ENCODE peak calls at places on chromosome 16, in six cellular contexts. O, J, X, V, B and L are unnamed samples.

GRCh38 chr16:5845046-5845445 is 747.5 kb upstream of the EEF2KMT start:
- DNase-seq in O (no peak), V (no peak), B (no peak), X (no peak), J (no peak), L (no peak)

GRCh38 chr16:88337021-88337420 is 45.7 kb upstream of the ZNF469 start:
- DNase-seq in V (no peak), X (no peak), O (no peak), B (no peak), J (no peak), L (no peak)

GRCh38 chr16:61148930-61149329 is 887.3 kb downstream of the CDH8 start:
- DNase-seq in B (no peak), V (no peak), O (no peak), X (peak; percentile 1), J (no peak), L (no peak)

GRCh38 chr16:9151597-9151996 is 60.2 kb downstream of the HAPSTR1 start:
- DNase-seq in O (no peak), J (no peak), B (peak; percentile 68), V (no peak), X (no peak), L (peak; percentile 87)

GRCh38 chr16:62540496-62540895 is 504.3 kb upstream of the CDH8 start:
- DNase-seq in V (no peak), J (no peak), X (no peak), B (no peak), O (no peak), L (no peak)

GRCh38 chr16:6571044-6571443 is 761.6 kb upstream of the RBFOX1 start:
- DNase-seq in O (no peak), V (no peak), J (no peak), X (no peak), B (no peak), L (no peak)

GRCh38 chr16:81238296-81239011 is at the start of gene BCO1:
- DNase-seq in O (no peak), B (peak; percentile 18), V (no peak), X (no peak), J (no peak), L (peak; percentile 77)

GRCh38 chr16:2190659-2191445 is 5.6 kb downstream of the CASKIN1 start:
- DNase-seq in X (no peak), O (no peak), J (no peak), V (no peak), B (no peak), L (no peak)

GRCh38 chr16:51524555-51525373 is 373.7 kb upstream of the SALL1 start:
- DNase-seq in X (no peak), V (no peak), J (no peak), O (peak; percentile 51), B (no peak), L (peak; percentile 53)

GRCh38 chr16:77777745-77778144 is 10.6 kb upstream of the VAT1L start:
- DNase-seq in X (no peak), J (no peak), V (no peak), O (no peak), B (no peak), L (no peak)

GRCh38 chr16:68380676-68381362 is 67.5 kb downstream of the SMPD3 start:
- DNase-seq in X (no peak), J (no peak), B (no peak), V (no peak), O (no peak), L (no peak)

GRCh38 chr16:68381363-68381724 is 67.0 kb downstream of the SMPD3 start:
- DNase-seq in O (no peak), J (no peak), B (no peak), V (no peak), X (no peak), L (no peak)

GRCh38 chr16:68383858-68384257 is 64.5 kb downstream of the SMPD3 start:
- DNase-seq in B (no peak), O (no peak), V (no peak), J (no peak), X (no peak), L (no peak)

GRCh38 chr16:68380348-68380670 is 68.0 kb downstream of the SMPD3 start:
- DNase-seq in J (no peak), X (no peak), B (no peak), O (no peak), V (no peak), L (no peak)

GRCh38 chr16:68382296-68382718 is 66.0 kb downstream of the SMPD3 start:
- DNase-seq in B (no peak), V (no peak), O (no peak), J (no peak), X (no peak), L (no peak)
- TF ChIP-seq CTCF in B (peak; percentile 24), V (no peak), O (no peak), J (peak; percentile 22), X (peak; percentile 19), L (peak; percentile 38)

GRCh38 chr16:27505297-27506236 is 44.1 kb downstream of the GTF3C1 start:
- DNase-seq in J (no peak), O (no peak), V (peak; percentile 67), X (no peak), B (no peak), L (no peak)
- H3K4me3 ChIP-seq in J (no peak overlapping the region), O (no peak overlapping the region), V (no peak overlapping the region), X (no peak overlapping the region), B (no peak overlapping the region), L (no peak overlapping the region)

GRCh38 chr16:67968440-67969285 is at the start of gene SLC12A4:
- DNase-seq in B (no peak), O (peak; percentile 87), X (peak; percentile 85), J (peak; percentile 18), V (peak; percentile 94), L (peak; percentile 72)
- TF ChIP-seq CTCF in B (no peak), O (peak; percentile 22), X (no peak), J (peak; percentile 10), V (no peak), L (no peak)

GRCh38 chr16:10944249-10945064 is at the start of gene CLEC16A:
- DNase-seq in V (peak; percentile 99), O (peak; percentile 99), X (peak; percentile 98), J (peak; percentile 84), B (peak; percentile 92), L (peak; percentile 97)

GRCh38 chr16:10949424-10949970 is 5.1 kb downstream of the CLEC16A start:
- DNase-seq in X (no peak), O (no peak), V (no peak), B (no peak), J (no peak), L (no peak)

GRCh38 chr16:10945065-10945787 is 862 bp downstream of the CLEC16A start:
- DNase-seq in J (no peak), O (no peak), B (no peak), V (no peak), X (no peak), L (no peak)

GRCh38 chr16:10947211-10947787 is 2.9 kb downstream of the CLEC16A start:
- DNase-seq in X (no peak), B (no peak), J (no peak), O (no peak), V (peak; percentile 18), L (no peak)

GRCh38 chr16:10946308-10946707 is 1.9 kb downstream of the CLEC16A start:
- DNase-seq in O (no peak), J (no peak), B (no peak), X (no peak), V (peak; percentile 23), L (no peak)
- H3K4me3 ChIP-seq in O (no peak overlapping the region), J (peak overlapping the region; percentile 1), B (peak overlapping the region; percentile 84), X (no peak overlapping the region), V (no peak overlapping the region), L (peak overlapping the region; percentile 1)

DNA sequence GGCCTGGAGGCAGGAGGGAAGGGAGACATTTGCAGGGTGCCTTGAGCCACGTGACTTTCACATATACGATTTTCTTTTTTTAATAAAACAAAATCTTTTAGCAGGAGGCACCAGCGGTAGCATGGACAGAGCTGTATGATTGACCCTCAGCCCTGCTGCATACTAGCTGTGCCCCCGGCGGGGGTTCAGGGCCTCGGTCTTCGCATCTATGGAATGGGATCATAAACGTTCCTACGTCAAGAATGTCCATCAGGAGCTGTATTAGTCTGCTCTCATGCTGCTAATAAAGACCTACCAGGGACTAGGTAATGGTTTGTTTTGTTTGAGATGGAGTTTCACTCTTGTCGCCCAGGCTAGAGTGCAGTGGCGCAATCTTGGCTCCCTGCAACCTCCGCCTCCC is 27.2 kb downstream of the SLC38A8 start:
- DNase-seq in B (no peak), V (no peak), X (no peak), J (no peak), O (no peak), L (no peak)
- TF ChIP-seq CTCF in B (no peak), V (no peak), X (no peak), J (no peak), O (no peak), L (no peak)

GRCh38 chr16:58422809-58423208 is 30.5 kb downstream of the GINS3 start:
- DNase-seq in B (no peak), O (no peak), J (no peak), X (no peak), V (peak; percentile 53), L (no peak)

GRCh38 chr16:58418601-58419000 is 26.3 kb downstream of the GINS3 start:
- DNase-seq in V (peak; percentile 91), J (no peak), B (no peak), X (no peak), O (no peak), L (peak; percentile 5)

GRCh38 chr16:58421529-58421928 is 29.3 kb downstream of the GINS3 start:
- DNase-seq in B (no peak), J (no peak), O (no peak), V (peak; percentile 67), X (peak; percentile 25), L (no peak)

GRCh38 chr16:58419241-58420012 is 27.2 kb downstream of the GINS3 start:
- DNase-seq in V (peak; percentile 41), J (no peak), X (no peak), B (no peak), O (no peak), L (no peak)

DNA sequence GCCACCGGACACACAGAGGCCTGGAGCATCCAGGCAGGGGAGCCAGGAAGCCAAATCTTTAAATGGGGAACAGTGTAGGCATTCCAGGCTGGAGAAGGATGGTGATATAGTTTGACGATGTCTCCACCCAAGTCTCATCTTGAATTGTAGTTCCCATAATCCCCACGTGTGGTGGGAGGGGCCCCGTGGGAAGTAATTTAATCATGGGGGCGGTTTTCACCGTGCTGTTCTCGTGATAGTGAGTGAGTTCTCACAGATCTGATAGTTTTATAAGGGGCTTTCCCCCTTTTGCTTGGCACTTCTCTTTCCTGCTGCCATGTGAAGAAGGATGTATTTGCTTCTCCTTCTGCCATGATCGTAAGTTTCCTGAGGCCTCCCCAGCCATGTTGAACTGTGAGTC is 28.8 kb downstream of the GINS3 start:
- DNase-seq in B (no peak), O (no peak), X (no peak), V (no peak), J (no peak), L (no peak)
- H3K4me3 ChIP-seq in B (no peak overlapping the region), O (no peak overlapping the region), X (no peak overlapping the region), V (no peak overlapping the region), J (no peak overlapping the region), L (no peak overlapping the region)

GRCh38 chr16:48317614-48318013 is 67.6 kb downstream of the SIAH1 start:
- DNase-seq in V (no peak), X (no peak), O (no peak), B (no peak), J (no peak), L (peak; percentile 64)
- TF ChIP-seq CTCF in V (peak; percentile 11), X (no peak), O (no peak), B (peak; percentile 3), J (no peak), L (no peak)